ENCODE peak calls at places on chromosomes 7 and 10, in four cellular contexts. P, H, B and C are unnamed samples.

GRCh38 chr7:45873035-45873354 is at the start of gene CCDC201:
- DNase-seq in P (no peak), H (no peak), B (no peak), C (no peak)

GRCh38 chr10:79420974-79421688 is 24.3 kb downstream of the ZCCHC24 start:
- DNase-seq in P (no peak), H (no peak), B (no peak), C (no peak)

GRCh38 chr10:77611670-77612069 is 25.9 kb downstream of the KCNMA1 start:
- DNase-seq in P (no peak), H (no peak), B (no peak), C (no peak)

GRCh38 chr7:84081973-84082522 is 112.5 kb downstream of the SEMA3A start:
- DNase-seq in P (no peak), H (no peak), B (no peak), C (no peak)

GRCh38 chr10:96556003-96556402 is 30.8 kb downstream of the TM9SF3 start:
- DNase-seq in P (no peak), H (no peak), B (no peak), C (peak)

GRCh38 chr10:66746246-66746645 is 179.6 kb upstream of the LRRTM3 start:
- DNase-seq in P (no peak), H (no peak), B (no peak), C (no peak)

GRCh38 chr7:38773430-38773829 is 135.6 kb downstream of the VPS41 start:
- DNase-seq in P (no peak), H (no peak), B (no peak), C (no peak)

GRCh38 chr7:123709525-123709924 is 39.3 kb downstream of the WASL start:
- DNase-seq in P (no peak), H (no peak), B (no peak), C (no peak)

GRCh38 chr10:89219512-89220218 is 12.5 kb upstream of the CH25H start:
- DNase-seq in P (no peak), H (no peak), B (no peak), C (no peak)

GRCh38 chr10:125008689-125009579 is 67.0 kb downstream of the ZRANB1 start:
- DNase-seq in P (no peak), H (no peak), B (peak), C (no peak)

GRCh38 chr7:31027161-31027965 is 24.7 kb upstream of the ADCYAP1R1 start:
- DNase-seq in P (peak), H (peak), B (no peak), C (no peak)

GRCh38 chr10:48634198-48634983 is 29.5 kb upstream of the ARHGAP22 start:
- DNase-seq in P (no peak), H (peak), B (peak), C (peak)

GRCh38 chr10:46018453-46019169 is 11.8 kb downstream of the NCOA4 start:
- DNase-seq in P (no peak), H (no peak), B (no peak), C (no peak)

GRCh38 chr10:30553018-30553624 is 76.4 kb downstream of the LYZL2 start:
- DNase-seq in P (no peak), H (no peak), B (no peak), C (no peak)

GRCh38 chr10:131559450-131559911 is 248.0 kb upstream of the TCERG1L start:
- DNase-seq in P (no peak), H (no peak), B (no peak), C (no peak)

GRCh38 chr7:36863901-36864701 is 139.8 kb upstream of the AOAH start:
- DNase-seq in P (no peak), H (peak), B (no peak), C (no peak)

GRCh38 chr7:139762886-139763285 is 14.9 kb downstream of the HIPK2 start:
- DNase-seq in P (no peak), H (no peak), B (no peak), C (peak)

GRCh38 chr10:80186364-80187012 is 18.8 kb downstream of the ANXA11 start:
- DNase-seq in P (no peak), H (no peak), B (no peak), C (no peak)

GRCh38 chr10:5447071-5447470 is 34.7 kb downstream of the NET1 start:
- DNase-seq in P (no peak), H (no peak), B (no peak), C (no peak)

GRCh38 chr10:74863508-74863907 is 37.1 kb downstream of the KAT6B start:
- DNase-seq in P (no peak), H (no peak), B (no peak), C (no peak)

GRCh38 chr10:10777279-10777678 is 240.4 kb upstream of the CELF2 start:
- DNase-seq in P (no peak), H (no peak), B (no peak), C (no peak)

GRCh38 chr7:143395187-143396149 is 13.2 kb downstream of the EPHA1 start:
- DNase-seq in P (no peak), H (peak), B (no peak), C (no peak)

GRCh38 chr7:12570148-12570528 is 382 bp upstream of the SCIN start:
- DNase-seq in P (no peak), H (no peak), B (no peak), C (no peak)

GRCh38 chr7:7704867-7705266 is 13.5 kb downstream of the RPA3 start:
- DNase-seq in P (no peak), H (no peak), B (no peak), C (no peak)

DNA sequence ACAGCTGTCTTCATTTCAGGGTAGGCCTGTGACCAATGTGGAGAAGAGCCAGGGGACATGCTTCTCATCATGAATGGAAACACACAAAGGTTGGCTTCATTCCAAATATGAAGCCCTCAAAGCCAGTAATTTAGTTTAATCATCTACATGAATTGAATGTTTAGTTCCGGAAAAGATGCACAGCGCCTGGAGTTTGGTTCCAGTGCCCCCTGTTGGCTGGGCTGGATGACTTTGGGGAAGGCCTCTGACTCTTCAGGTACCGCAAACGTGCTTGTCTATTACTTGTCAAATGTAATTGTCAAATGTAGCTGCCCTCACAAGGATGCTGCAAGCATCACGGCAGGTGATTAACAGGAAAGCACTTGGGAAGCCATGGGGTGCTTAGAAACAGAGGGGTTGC is 130.7 kb downstream of the ADRA2A start:
- DNase-seq in P (no peak), H (no peak), B (no peak), C (no peak)
- TF ChIP-seq CTCF in P (no peak), H (no peak), B (no peak), C (no peak)

GRCh38 chr7:41701068-41701467 is 1.8 kb downstream of the INHBA start:
- DNase-seq in P (no peak), H (no peak), B (no peak), C (no peak)
- H3K4me3 ChIP-seq in P (peak), H (no peak), B (peak), C (peak)

DNA sequence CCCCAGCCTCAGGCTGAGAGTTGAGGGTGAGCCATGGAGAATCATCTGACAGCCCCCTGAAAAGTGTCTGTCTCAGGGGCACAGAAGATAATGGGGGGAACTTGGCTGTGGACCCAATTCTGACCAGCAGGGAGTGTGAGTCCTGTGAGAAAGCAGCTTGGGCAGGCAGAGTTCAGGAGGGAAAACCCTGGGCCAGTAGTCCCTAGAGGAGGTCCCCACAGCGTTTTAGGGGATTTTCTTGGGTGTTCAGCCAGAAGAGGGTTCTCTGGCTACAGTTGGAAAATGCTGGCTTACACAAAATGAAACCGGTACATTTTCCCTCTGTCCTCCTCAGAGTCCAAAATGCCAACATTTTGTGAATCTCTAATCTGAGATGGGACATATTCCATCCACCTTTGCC is 35.8 kb upstream of the TRIM8 start:
- DNase-seq in P (no peak), H (no peak), B (no peak), C (no peak)
- TF ChIP-seq CTCF in P (no peak), H (no peak), B (no peak), C (no peak)

GRCh38 chr10:61286695-61287094 is 166.5 kb downstream of the TMEM26 start:
- DNase-seq in P (no peak), H (no peak), B (no peak), C (no peak)

GRCh38 chr10:61285749-61286148 is 167.4 kb downstream of the TMEM26 start:
- DNase-seq in P (no peak), H (no peak), B (no peak), C (no peak)

GRCh38 chr10:61283489-61284221 is 169.5 kb downstream of the TMEM26 start:
- DNase-seq in P (peak), H (no peak), B (no peak), C (no peak)

GRCh38 chr10:61283066-61283465 is 170.1 kb downstream of the TMEM26 start:
- DNase-seq in P (no peak), H (no peak), B (no peak), C (no peak)

GRCh38 chr10:61284222-61284890 is 168.8 kb downstream of the TMEM26 start:
- DNase-seq in P (no peak), H (no peak), B (no peak), C (peak)
- H3K4me3 ChIP-seq in P (no peak), H (no peak), B (no peak), C (no peak)